ENCODE peak calls at places on chromosomes 11 and 22, in four cellular contexts. T is NCI-H226, F is heart left ventricle, P is ELF-1. S is an unnamed sample.

GRCh38 chr11:118744001-118744400 is 47.0 kb downstream of the DDX6 start:
- DNase-seq in T (no peak), P (no peak), F (no peak), S (no peak)

GRCh38 chr11:31973175-31973574 is 117.7 kb upstream of the RCN1 start:
- DNase-seq in T (no peak), P (no peak), F (no peak), S (no peak)

GRCh38 chr11:81874627-81875026 is 859.0 kb downstream of the FAM181B start:
- DNase-seq in P (peak), F (no peak), T (no peak), S (no peak)

GRCh38 chr11:68338041-68338800 is 25.8 kb downstream of the LRP5 start:
- DNase-seq in T (peak), F (peak), P (no peak), S (no peak)

GRCh38 chr11:75849917-75850316 is 34.9 kb downstream of the UVRAG start:
- DNase-seq in P (no peak), F (no peak), T (no peak), S (no peak)

GRCh38 chr11:84800755-84801346 is 826.3 kb downstream of the DLG2 start:
- DNase-seq in P (no peak), T (no peak), F (no peak), S (no peak)

GRCh38 chr11:110490886-110491285 is 61.1 kb downstream of the FDX1 start:
- DNase-seq in T (no peak), F (no peak), P (peak), S (no peak)

GRCh38 chr11:33732176-33732575 is 4.0 kb downstream of the CD59 start:
- DNase-seq in F (no peak), P (no peak), T (no peak), S (no peak)

GRCh38 chr11:100851129-100851528 is 164.0 kb downstream of the ARHGAP42 start:
- DNase-seq in F (no peak), T (no peak), P (no peak), S (no peak)

GRCh38 chr11:67648140-67648795 is 2.3 kb downstream of the ACY3 start:
- DNase-seq in P (peak), F (peak), T (no peak), S (no peak)

GRCh38 chr22:19240813-19241592 is 50.5 kb downstream of the CLTCL1 start:
- DNase-seq in T (no peak), F (no peak), P (no peak), S (no peak)

GRCh38 chr11:11786771-11787170 is 55.0 kb upstream of the USP47 start:
- DNase-seq in P (peak), F (no peak), T (no peak), S (no peak)

GRCh38 chr11:93737904-93738612 is 3.2 kb downstream of the TAF1D start:
- DNase-seq in T (no peak), F (no peak), P (no peak), S (no peak)

GRCh38 chr11:65403607-65404121 is 17.2 kb downstream of the FRMD8 start:
- DNase-seq in T (no peak), P (no peak), F (no peak), S (no peak)

GRCh38 chr22:29346659-29347058 is 31.2 kb upstream of the RASL10A start:
- DNase-seq in P (no peak), F (no peak), T (no peak), S (no peak)

GRCh38 chr11:74783241-74783871 is 34.7 kb downstream of the RNF169 start:
- DNase-seq in F (no peak), T (peak), P (no peak), S (no peak)

GRCh38 chr11:119089319-119089718 is 4.6 kb downstream of the HMBS start:
- DNase-seq in T (no peak), F (no peak), P (no peak), S (no peak)

GRCh38 chr11:1220941-1221721 is 1.7 kb upstream of the MUC5B start:
- DNase-seq in T (no peak), F (peak), P (no peak), S (no peak)

GRCh38 chr11:24064309-24064903 is 432.4 kb upstream of the LUZP2 start:
- DNase-seq in P (no peak), F (no peak), T (no peak), S (no peak)

GRCh38 chr11:46582588-46582987 is 11.2 kb downstream of the AMBRA1 start:
- DNase-seq in P (no peak), F (no peak), T (no peak), S (no peak)

GRCh38 chr11:117803896-117804295 is 6.9 kb upstream of the DSCAML1 start:
- DNase-seq in T (no peak), P (no peak), F (no peak), S (no peak)

GRCh38 chr11:72629266-72629665 is 45.0 kb downstream of the PDE2A start:
- DNase-seq in T (no peak), P (no peak), F (peak), S (no peak)

GRCh38 chr11:118435233-118435892 is 929 bp upstream of the KMT2A start:
- DNase-seq in P (peak), T (peak), F (peak), S (peak)

GRCh38 chr22:43126506-43127165 is 16.1 kb downstream of the BIK start:
- DNase-seq in F (no peak), P (peak), T (peak), S (no peak)

GRCh38 chr11:22711212-22711770 is 44.9 kb downstream of the GAS2 start:
- DNase-seq in P (peak), T (no peak), F (peak), S (no peak)

GRCh38 chr11:100752371-100753073 is 65.4 kb downstream of the ARHGAP42 start:
- DNase-seq in T (no peak), F (no peak), P (no peak), S (no peak)

GRCh38 chr11:103959279-103959930 is 77.0 kb upstream of the DDI1 start:
- DNase-seq in T (peak), F (no peak), P (no peak), S (no peak)

GRCh38 chr11:70669871-70670683 is 271.7 kb downstream of the CTTN start:
- DNase-seq in F (no peak), T (no peak), P (no peak), S (no peak)

GRCh38 chr22:27990879-27991278 is 71.8 kb upstream of the PITPNB start:
- DNase-seq in P (peak), T (no peak), F (peak), S (no peak)

GRCh38 chr11:126391286-126391954 is 35.9 kb downstream of the ST3GAL4 start:
- DNase-seq in P (no peak), T (no peak), F (no peak), S (no peak)

GRCh38 chr11:134293119-134294113 is 17.2 kb downstream of the GLB1L3 start:
- DNase-seq in F (no peak), T (no peak), P (peak), S (no peak)

GRCh38 chr22:40181323-40181722 is 3.6 kb downstream of the TNRC6B start:
- DNase-seq in T (no peak), F (no peak), P (no peak), S (no peak)

GRCh38 chr22:23119492-23120414 is 22.0 kb downstream of the RSPH14 start:
- DNase-seq in F (no peak), P (no peak), T (no peak), S (no peak)

GRCh38 chr11:128375941-128376340 is 211.4 kb downstream of the ETS1 start:
- DNase-seq in T (peak), F (no peak), P (no peak), S (no peak)

S was measured in omental fat pad.